ENCODE peak calls at places on chromosomes 6 and 20, in eight cellular contexts. N is glutamatergic neuron, F is K562, R is fibroblast of pulmonary artery, E is Calu3, L is fibroblast of mammary gland, Z is AG09309, C is HFFc6. M is an unnamed sample.

GRCh38 chr20:61835791-61836350 is 229.8 kb downstream of the TAF4 start:
- DNase-seq in L (no peak), N (no peak), F (no peak), E (no peak), Z (no peak), C (no peak), R (no peak), M (peak)

GRCh38 chr6:156943167-156943566 is 166.0 kb downstream of the ARID1B start:
- DNase-seq in Z (no peak), N (no peak), F (no peak), L (peak), R (no peak), E (no peak), C (no peak), M (no peak)

GRCh38 chr20:43404880-43405279 is 52.8 kb upstream of the SRSF6 start:
- DNase-seq in Z (no peak), E (peak), N (no peak), R (peak), F (peak), C (no peak), L (peak), M (no peak)

GRCh38 chr6:79453558-79454042 is 83.6 kb downstream of the LCA5 start:
- DNase-seq in E (no peak), Z (no peak), R (peak), F (no peak), C (no peak), N (no peak), L (peak), M (no peak)

GRCh38 chr6:10414766-10415592 is at the start of gene TFAP2A:
- DNase-seq in F (no peak), E (peak), C (peak), L (peak), R (peak), N (no peak), Z (no peak), M (no peak)

GRCh38 chr20:40584128-40584819 is 104.8 kb downstream of the MAFB start:
- DNase-seq in F (no peak), N (no peak), C (no peak), R (no peak), Z (no peak), L (no peak), E (no peak), M (no peak)

GRCh38 chr6:89966250-89966588 is 72.0 kb downstream of the GJA10 start:
- DNase-seq in L (no peak), C (no peak), N (peak), Z (no peak), E (no peak), F (no peak), R (no peak), M (no peak)

GRCh38 chr20:24465730-24466129 is 3.7 kb upstream of the SYNDIG1 start:
- DNase-seq in E (no peak), L (peak), F (no peak), C (peak), N (no peak), R (peak), Z (peak), M (no peak)

GRCh38 chr20:10735195-10735949 is 61.6 kb upstream of the JAG1 start:
- DNase-seq in R (no peak), E (no peak), Z (no peak), L (no peak), C (no peak), N (no peak), F (no peak), M (no peak)

GRCh38 chr6:86192123-86192522 is 549.4 kb upstream of the SYNCRIP start:
- DNase-seq in E (peak), F (peak), N (no peak), R (peak), L (peak), C (peak), Z (no peak), M (no peak)

GRCh38 chr6:144285798-144286502 is 815 bp downstream of the UTRN start:
- DNase-seq in L (peak), C (peak), N (peak), Z (no peak), R (peak), E (peak), F (no peak), M (peak)

GRCh38 chr6:14880717-14881116 is 365.2 kb upstream of the JARID2 start:
- DNase-seq in R (peak), Z (no peak), L (peak), N (no peak), F (no peak), E (no peak), C (no peak), M (no peak)

GRCh38 chr6:14212632-14213031 is 95.1 kb downstream of the CD83 start:
- DNase-seq in N (no peak), L (no peak), F (no peak), R (no peak), C (no peak), E (no peak), Z (no peak), M (no peak)

GRCh38 chr20:8151371-8151770 is 19.3 kb downstream of the PLCB1 start:
- DNase-seq in Z (no peak), R (peak), F (no peak), L (peak), N (no peak), E (no peak), C (no peak), M (no peak)

GRCh38 chr6:3963404-3963803 is 114.2 kb downstream of the FAM50B start:
- DNase-seq in N (no peak), F (no peak), C (no peak), L (no peak), R (no peak), E (no peak), Z (no peak), M (no peak)

GRCh38 chr20:60749804-60750602 is 502.1 kb upstream of the CDH4 start:
- DNase-seq in L (no peak), C (no peak), F (peak), Z (no peak), R (no peak), E (no peak), N (no peak), M (no peak)

GRCh38 chr6:152229330-152229729 is 407.8 kb downstream of the SYNE1 start:
- DNase-seq in C (no peak), F (no peak), Z (no peak), R (no peak), N (no peak), L (no peak), E (no peak), M (no peak)

GRCh38 chr20:2817891-2818595 is 1.9 kb downstream of the TMEM239 start:
- DNase-seq in E (no peak), Z (no peak), F (no peak), R (no peak), L (peak), N (no peak), C (no peak), M (no peak)

GRCh38 chr6:107673076-107673494 is 151.0 kb downstream of the SCML4 start:
- DNase-seq in L (peak), Z (no peak), C (no peak), R (no peak), E (no peak), F (no peak), N (no peak), M (no peak)

GRCh38 chr6:105769987-105770386 is 316.1 kb upstream of the PRDM1 start:
- DNase-seq in L (peak), C (peak), E (peak), R (no peak), N (no peak), F (no peak), Z (no peak), M (no peak)

GRCh38 chr20:63501818-63502670 is 3.2 kb upstream of the EEF1A2 start:
- DNase-seq in Z (no peak), R (no peak), L (no peak), C (peak), F (peak), E (peak), N (peak), M (no peak)

GRCh38 chr6:2639167-2639566 is 111.6 kb downstream of the MYLK4 start:
- DNase-seq in Z (no peak), F (no peak), L (no peak), C (no peak), E (no peak), R (no peak), N (no peak), M (no peak)

GRCh38 chr6:50591135-50591534 is 122.2 kb upstream of the TFAP2D start:
- DNase-seq in Z (no peak), F (no peak), N (peak), R (no peak), L (no peak), E (no peak), C (no peak), M (no peak)

GRCh38 chr6:161836643-161837448 is 563.0 kb upstream of the AGPAT4 start:
- DNase-seq in N (no peak), E (peak), C (no peak), L (peak), R (peak), F (no peak), Z (no peak), M (no peak)
- TF ChIP-seq CTCF in N (peak), E (no peak), C (no peak), L (peak), R (peak), F (peak), Z (no peak), M (peak)

GRCh38 chr20:20439602-20440001 is 71.7 kb downstream of the INSM1 start:
- DNase-seq in L (no peak), Z (no peak), R (no peak), N (no peak), C (no peak), E (no peak), F (no peak), M (no peak)

GRCh38 chr20:20436689-20437088 is 68.8 kb downstream of the INSM1 start:
- DNase-seq in E (no peak), L (no peak), Z (no peak), N (no peak), F (no peak), C (no peak), R (no peak), M (no peak)

GRCh38 chr20:20432618-20433286 is 64.8 kb downstream of the INSM1 start:
- DNase-seq in C (no peak), R (no peak), L (no peak), F (no peak), E (no peak), N (no peak), Z (no peak), M (no peak)

GRCh38 chr20:20437314-20437713 is 69.4 kb downstream of the INSM1 start:
- DNase-seq in N (no peak), C (no peak), E (no peak), L (no peak), Z (no peak), R (no peak), F (no peak), M (no peak)

DNA sequence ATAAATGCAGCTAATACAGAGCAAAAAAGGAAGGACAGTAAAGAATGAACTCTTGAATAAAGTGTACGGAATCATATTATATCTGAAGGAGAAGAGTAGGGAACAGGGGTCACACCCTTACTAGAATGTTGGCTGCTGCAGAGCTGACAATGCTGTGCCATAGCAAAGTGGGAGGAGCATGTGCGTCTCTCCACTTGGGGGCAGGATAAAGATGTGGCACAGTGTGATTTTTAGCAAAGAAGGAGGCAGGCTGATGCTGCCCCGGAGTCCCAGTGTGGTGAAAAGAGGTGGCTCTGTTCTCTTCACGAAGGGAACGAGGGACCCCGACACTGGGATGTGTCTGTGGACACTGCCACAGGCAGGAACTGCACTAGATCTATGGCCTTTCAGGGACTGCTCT is 67.5 kb downstream of the INSM1 start:
- DNase-seq in C (no peak), F (no peak), R (no peak), Z (no peak), L (no peak), E (no peak), N (no peak), M (no peak)
- TF ChIP-seq CTCF in C (no peak), F (no peak), R (no peak), Z (no peak), L (no peak), E (no peak), N (no peak), M (no peak)

DNA sequence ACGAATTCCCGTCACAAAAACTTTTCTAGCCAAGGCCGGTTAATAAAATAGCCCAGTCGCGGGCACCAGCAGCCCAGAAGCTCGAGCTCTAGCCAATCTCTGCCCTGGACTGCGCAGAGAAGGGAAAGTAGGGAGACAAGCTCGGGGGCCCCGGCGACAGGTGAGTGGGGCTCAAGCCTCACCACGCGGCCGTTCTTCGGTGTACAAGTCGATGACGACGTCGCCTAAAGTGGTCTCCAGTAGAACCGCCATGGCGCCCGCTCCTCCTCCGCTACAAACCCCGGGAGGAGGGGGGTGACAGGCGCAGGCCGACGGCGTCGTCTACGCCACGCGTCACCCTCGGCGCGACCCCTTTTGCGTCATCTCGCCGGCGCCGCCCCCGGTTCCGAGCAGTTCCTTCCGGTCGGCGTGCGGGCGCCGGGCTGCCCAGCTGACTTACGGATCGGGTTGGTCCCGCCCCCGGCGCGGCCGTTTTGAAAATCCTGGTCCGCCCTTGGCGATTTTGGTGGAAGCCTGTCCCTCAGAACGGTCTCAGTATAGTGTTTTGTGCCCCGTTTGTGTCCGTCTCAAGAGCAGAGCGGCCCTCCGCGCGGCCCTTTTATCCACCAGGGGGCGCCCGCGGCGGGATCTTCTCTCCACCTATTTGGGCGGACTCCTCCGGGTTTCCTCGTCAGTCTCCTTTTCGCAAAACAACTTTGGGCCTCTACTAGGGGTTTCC is at the start of gene PPIL4:
- DNase-seq in R (peak), N (peak), E (peak), L (peak), Z (peak), F (peak), C (peak), M (peak)
- TF ChIP-seq CTCF in R (peak), N (peak), E (peak), L (peak), Z (peak), F (peak), C (peak), M (peak)

GRCh38 chr6:116139917-116140316 is 14.0 kb upstream of the COL10A1 start:
- DNase-seq in L (no peak), N (no peak), C (no peak), R (no peak), Z (no peak), E (peak), F (no peak), M (no peak)
- TF ChIP-seq CTCF in L (no peak), N (no peak), C (peak), R (no peak), Z (no peak), E (no peak), F (peak), M (no peak)

GRCh38 chr6:25312034-25312620 is 33.0 kb downstream of the CARMIL1 start:
- DNase-seq in C (peak), N (no peak), E (no peak), F (no peak), R (peak), Z (peak), L (peak), M (no peak)

GRCh38 chr6:25315194-25315593 is 36.0 kb downstream of the CARMIL1 start:
- DNase-seq in E (no peak), N (no peak), Z (no peak), F (no peak), R (no peak), C (no peak), L (no peak), M (no peak)

GRCh38 chr6:25311251-25311910 is 32.2 kb downstream of the CARMIL1 start:
- DNase-seq in E (peak), R (peak), L (peak), Z (peak), N (no peak), F (no peak), C (peak), M (no peak)

GRCh38 chr6:25314776-25315175 is 35.6 kb downstream of the CARMIL1 start:
- DNase-seq in E (no peak), F (no peak), L (no peak), N (no peak), C (no peak), R (no peak), Z (no peak), M (no peak)

GRCh38 chr6:25312703-25313102 is 33.5 kb downstream of the CARMIL1 start:
- DNase-seq in N (no peak), L (peak), C (peak), F (no peak), E (peak), Z (peak), R (peak), M (no peak)
- TF ChIP-seq CTCF in N (no peak), L (peak), C (peak), F (no peak), E (no peak), Z (peak), R (peak), M (peak)

GRCh38 chr6:139996253-139996834 is 621.9 kb upstream of the CITED2 start:
- DNase-seq in C (no peak), N (no peak), L (no peak), R (no peak), Z (no peak), F (no peak), E (peak), M (no peak)
- TF ChIP-seq CTCF in C (no peak), N (no peak), L (no peak), R (no peak), Z (no peak), F (peak), E (no peak), M (peak)